ENCODE peak calls at places on chromosomes 2 and 18, in nine cellular contexts. C is AG04450, D is AG09319, Z is OCI-LY7, S is cardiac muscle cell, L is NB4, G is psoas muscle, K is GM12865, N is fibroblast of pulmonary artery. W is an unnamed sample.

GRCh38 chr2:101135412-101136296 is 15.5 kb downstream of the TBC1D8 start:
- DNase-seq in C (no peak), D (no peak), Z (no peak), S (no peak), L (no peak), G (no peak), K (no peak), N (no peak), W (no peak)

GRCh38 chr18:69143084-69143483 is 257.6 kb upstream of the DOK6 start:
- DNase-seq in C (no peak), D (no peak), Z (no peak), S (no peak), L (no peak), G (no peak), K (no peak), N (no peak), W (no peak)

GRCh38 chr2:55620123-55620779 is 2.8 kb upstream of the PPP4R3B start:
- DNase-seq in C (no peak), D (no peak), Z (peak), S (peak), L (peak), G (no peak), K (peak), N (peak), W (no peak)

GRCh38 chr18:61337527-61337926 is 4.3 kb downstream of the CDH20 start:
- DNase-seq in C (no peak), D (no peak), Z (no peak), S (no peak), L (no peak), G (no peak), K (no peak), N (no peak), W (no peak)

GRCh38 chr2:85584354-85584856 is at the start of gene VAMP5:
- DNase-seq in C (no peak), D (no peak), Z (no peak), S (no peak), L (no peak), G (peak), K (no peak), N (no peak), W (no peak)

GRCh38 chr2:128279786-128280701 is 38.6 kb downstream of the HS6ST1 start:
- DNase-seq in C (no peak), D (no peak), Z (no peak), S (no peak), L (peak), G (peak), K (no peak), N (no peak), W (no peak)

GRCh38 chr18:63859781-63860535 is 27.5 kb upstream of the SERPINB2 start:
- DNase-seq in C (no peak), D (no peak), Z (no peak), S (no peak), L (no peak), G (no peak), K (peak), N (no peak), W (no peak)

GRCh38 chr2:149562304-149562703 is 25.3 kb downstream of the MMADHC start:
- DNase-seq in C (no peak), D (no peak), Z (no peak), S (no peak), L (no peak), G (no peak), K (peak), N (peak), W (no peak)

GRCh38 chr18:13124411-13124810 is 94.1 kb upstream of the LDLRAD4 start:
- DNase-seq in C (no peak), D (no peak), Z (no peak), S (no peak), L (no peak), G (no peak), K (no peak), N (no peak), W (no peak)

GRCh38 chr18:25136416-25137132 is 215.4 kb downstream of the ZNF521 start:
- DNase-seq in C (no peak), D (no peak), Z (no peak), S (no peak), L (no peak), G (no peak), K (no peak), N (no peak), W (no peak)

GRCh38 chr2:180554330-180554729 is 426.1 kb upstream of the UBE2E3 start:
- DNase-seq in C (no peak), D (no peak), Z (no peak), S (no peak), L (no peak), G (no peak), K (no peak), N (peak), W (no peak)

GRCh38 chr2:192741889-192742288 is 547.2 kb upstream of the TMEFF2 start:
- DNase-seq in C (no peak), D (no peak), Z (no peak), S (peak), L (peak), G (no peak), K (no peak), N (peak), W (no peak)

GRCh38 chr18:75114231-75114630 is 94.7 kb downstream of the PTGR3 start:
- DNase-seq in C (no peak), D (no peak), Z (no peak), S (no peak), L (peak), G (no peak), K (no peak), N (no peak), W (no peak)

GRCh38 chr2:229434131-229434530 is 163.0 kb upstream of the PID1 start:
- DNase-seq in C (no peak), D (no peak), Z (no peak), S (no peak), L (no peak), G (no peak), K (no peak), N (no peak), W (no peak)

GRCh38 chr2:7573166-7573845 is 656.1 kb downstream of the RNF144A start:
- DNase-seq in C (no peak), D (no peak), Z (no peak), S (no peak), L (no peak), G (no peak), K (no peak), N (no peak), W (no peak)

GRCh38 chr2:20326163-20326780 is 24.4 kb downstream of the PUM2 start:
- DNase-seq in C (peak), D (peak), Z (peak), S (peak), L (peak), G (no peak), K (peak), N (peak), W (no peak)

DNA sequence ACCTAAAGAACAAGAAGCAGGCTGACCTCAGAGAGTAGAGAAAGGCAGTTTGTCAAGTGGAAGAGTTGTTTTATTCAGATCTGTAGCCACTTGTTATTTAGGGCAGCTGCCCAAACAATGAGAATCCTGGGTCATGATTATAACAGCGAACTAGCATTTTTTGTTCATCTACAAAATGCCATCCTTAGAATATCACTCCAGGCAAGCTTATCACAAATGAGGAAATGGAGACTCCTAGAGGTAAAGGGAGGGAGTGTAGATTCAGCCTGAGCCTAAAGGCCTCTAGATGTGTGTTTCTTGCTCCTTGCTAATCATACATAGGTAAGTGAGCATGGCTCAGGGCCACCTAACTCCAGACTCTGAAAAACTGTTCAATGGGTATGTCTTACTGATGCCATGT is 126.1 kb downstream of the HNMT start:
- DNase-seq in C (no peak), D (no peak), Z (peak), S (no peak), L (peak), G (no peak), K (peak), N (peak), W (no peak)
- TF ChIP-seq CTCF in C (peak), D (peak), Z (peak), S (peak), L (peak), G (peak), K (peak), N (peak), W (peak)

GRCh38 chr18:72672364-72673151 is 128.4 kb upstream of the CBLN2 start:
- DNase-seq in C (no peak), D (no peak), Z (peak), S (peak), L (peak), G (no peak), K (peak), N (peak), W (peak)
- TF ChIP-seq CTCF in C (peak), D (peak), Z (peak), S (peak), L (peak), G (peak), K (peak), N (peak), W (peak)

GRCh38 chr2:16107246-16107645 is 166.9 kb downstream of the MYCN start:
- DNase-seq in C (no peak), D (no peak), Z (no peak), S (no peak), L (no peak), G (no peak), K (no peak), N (no peak), W (no peak)

GRCh38 chr2:16111838-16112210 is 171.5 kb downstream of the MYCN start:
- DNase-seq in C (no peak), D (no peak), Z (no peak), S (no peak), L (no peak), G (no peak), K (no peak), N (no peak), W (no peak)

GRCh38 chr2:16109821-16110310 is 169.5 kb downstream of the MYCN start:
- DNase-seq in C (no peak), D (no peak), Z (no peak), S (no peak), L (no peak), G (no peak), K (no peak), N (no peak), W (no peak)

GRCh38 chr2:16106619-16107018 is 166.3 kb downstream of the MYCN start:
- DNase-seq in C (no peak), D (no peak), Z (no peak), S (no peak), L (no peak), G (no peak), K (no peak), N (no peak), W (no peak)

GRCh38 chr2:16109368-16109820 is 169.0 kb downstream of the MYCN start:
- DNase-seq in C (no peak), D (no peak), Z (no peak), S (no peak), L (no peak), G (no peak), K (no peak), N (no peak), W (no peak)
- TF ChIP-seq CTCF in C (no peak), D (no peak), Z (no peak), S (no peak), L (no peak), G (no peak), K (no peak), N (no peak), W (no peak)

DNA sequence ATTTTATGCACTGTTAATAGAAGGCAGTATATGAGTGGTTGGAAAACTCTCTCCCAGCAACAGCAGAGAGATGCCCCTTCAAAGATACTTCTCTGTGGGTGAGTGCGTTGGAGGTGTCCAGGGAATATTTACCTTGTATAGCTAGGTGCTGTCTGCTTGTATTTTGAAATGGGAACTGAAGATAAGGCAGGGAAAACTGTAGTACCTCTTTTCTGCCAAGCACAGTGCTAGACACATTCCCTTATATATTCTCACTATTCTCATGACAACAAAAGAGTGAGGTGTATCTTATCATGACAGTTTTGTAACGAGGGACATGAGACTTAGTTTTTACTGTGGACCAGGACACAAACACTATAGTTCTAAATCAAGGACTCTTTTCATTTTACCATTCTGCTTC is 2.1 kb downstream of the TTC39C start:
- DNase-seq in C (no peak), D (no peak), Z (no peak), S (peak), L (peak), G (no peak), K (no peak), N (no peak), W (no peak)
- TF ChIP-seq CTCF in C (peak), D (peak), Z (peak), S (peak), L (no peak), G (no peak), K (peak), N (peak), W (peak)

GRCh38 chr2:135819211-135819610 is 17.8 kb downstream of the LCT start:
- DNase-seq in C (no peak), D (no peak), Z (peak), S (no peak), L (peak), G (no peak), K (peak), N (peak), W (no peak)
- TF ChIP-seq CTCF in C (peak), D (peak), Z (peak), S (peak), L (peak), G (no peak), K (peak), N (peak), W (peak)

GRCh38 chr2:143480586-143481230 is 351.5 kb downstream of the ARHGAP15 start:
- DNase-seq in C (no peak), D (no peak), Z (no peak), S (no peak), L (peak), G (no peak), K (no peak), N (no peak), W (no peak)

GRCh38 chr2:143481231-143481613 is 352.0 kb downstream of the ARHGAP15 start:
- DNase-seq in C (no peak), D (no peak), Z (no peak), S (no peak), L (no peak), G (no peak), K (no peak), N (no peak), W (no peak)

GRCh38 chr2:143481728-143482127 is 352.5 kb downstream of the ARHGAP15 start:
- DNase-seq in C (no peak), D (no peak), Z (no peak), S (no peak), L (no peak), G (no peak), K (no peak), N (no peak), W (no peak)

GRCh38 chr2:143482761-143483160 is 353.5 kb downstream of the ARHGAP15 start:
- DNase-seq in C (no peak), D (no peak), Z (no peak), S (no peak), L (no peak), G (no peak), K (no peak), N (peak), W (no peak)

DNA sequence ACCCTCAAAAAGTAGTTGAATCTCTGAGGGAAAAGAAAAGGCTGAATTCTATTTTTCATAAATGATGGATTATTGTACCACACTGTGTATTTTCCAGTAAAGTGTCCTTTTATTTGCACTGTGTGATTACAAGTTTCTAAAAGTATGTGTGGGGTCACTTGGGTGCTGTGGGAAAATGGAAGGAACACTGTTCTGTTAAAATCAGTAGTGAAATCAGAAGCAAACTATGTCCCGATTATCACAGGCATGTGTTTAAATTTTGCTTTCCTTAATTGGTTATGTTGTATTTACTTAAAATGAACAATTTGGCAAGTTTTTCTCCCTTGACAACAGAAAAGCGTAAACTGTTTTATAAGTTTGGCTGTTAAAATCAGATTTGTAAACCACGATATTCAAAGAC is 353.1 kb downstream of the ARHGAP15 start:
- DNase-seq in C (no peak), D (no peak), Z (no peak), S (no peak), L (no peak), G (no peak), K (no peak), N (peak), W (no peak)
- TF ChIP-seq CTCF in C (no peak), D (no peak), Z (no peak), S (no peak), L (no peak), G (no peak), K (no peak), N (no peak), W (no peak)

GRCh38 chr18:50194623-50195532 is at the start of gene MYO5B:
- DNase-seq in C (no peak), D (no peak), Z (peak), S (peak), L (no peak), G (peak), K (peak), N (no peak), W (peak)
- TF ChIP-seq CTCF in C (no peak), D (no peak), Z (peak), S (no peak), L (no peak), G (peak), K (peak), N (no peak), W (peak)

GRCh38 chr2:68812256-68812655 is 58.9 kb downstream of the BMP10 start:
- DNase-seq in C (no peak), D (no peak), Z (no peak), S (no peak), L (peak), G (no peak), K (no peak), N (no peak), W (no peak)
- TF ChIP-seq CTCF in C (peak), D (no peak), Z (no peak), S (no peak), L (no peak), G (no peak), K (no peak), N (no peak), W (no peak)